ENCODE peak calls at places on chromosomes 3 and 15, in nine cellular contexts. V is fibroblast of mammary gland; F is OCI-M1; N is T-helper 1 cell; A is substantia nigra; L is kidney tubule cell; E is stimulated activated CD8-positive, alpha-beta memory T cell treated with anti-CD3 and anti-CD28 coated beads, Interleukin-12 subunit alpha, Interleukin-12 subunit beta, amount 100 ng/mL, for 1 hour; D is stimulated activated CD4-positive, alpha-beta T cell treated with anti-CD3 and anti-CD28 coated beads, Interleukin-4, amount 100 ng/mL, for 48 hours; X is posterior cingulate gyrus. B is an unnamed sample.

GRCh38 chr3:169085827-169086226 is 577.7 kb downstream of the MECOM start:
- DNase-seq in V (peak; percentile 94), F (no peak), N (no peak), A (no peak), L (peak; percentile 60), E (no peak), D (no peak), X (no peak), B (no peak)

GRCh38 chr15:90563460-90563859 is 33.7 kb downstream of the CRTC3 start:
- DNase-seq in V (no peak), F (no peak), N (no peak), A (no peak), L (peak; percentile 22), E (no peak), D (no peak), X (no peak), B (no peak)

GRCh38 chr3:128648402-128648801 is 2.2 kb downstream of the RPN1 start:
- DNase-seq in V (no peak), F (no peak), N (no peak), A (no peak), L (no peak), E (no peak), D (no peak), X (no peak), B (no peak)

GRCh38 chr3:43364926-43365325 is 78.6 kb downstream of the SNRK start:
- DNase-seq in V (no peak), F (no peak), N (no peak), A (no peak), L (no peak), E (no peak), D (no peak), X (no peak), B (no peak)

GRCh38 chr15:50128266-50128665 is 9.2 kb upstream of the ATP8B4 start:
- DNase-seq in V (no peak), F (peak; percentile 76), N (no peak), A (peak; percentile 48), L (no peak), E (no peak), D (no peak), X (peak; percentile 32), B (no peak)

GRCh38 chr3:136624894-136625815 is 127.0 kb downstream of the STAG1 start:
- DNase-seq in V (no peak), F (peak; percentile 36), N (no peak), A (no peak), L (peak; percentile 96), E (no peak), D (no peak), X (no peak), B (no peak)

GRCh38 chr3:127185268-127185667 is 7.7 kb upstream of the PRR23E start:
- DNase-seq in V (no peak), F (no peak), N (no peak), A (no peak), L (no peak), E (no peak), D (no peak), X (no peak), B (no peak)

GRCh38 chr3:63993653-63994079 is 29.6 kb downstream of the PSMD6 start:
- DNase-seq in V (peak; percentile 82), F (peak; percentile 71), N (peak; percentile 35), A (peak; percentile 63), L (peak; percentile 78), E (peak; percentile 30), D (peak; percentile 23), X (peak; percentile 58), B (no peak)

GRCh38 chr15:74869726-74870407 is 3.3 kb downstream of the SCAMP2 start:
- DNase-seq in V (peak; percentile 44), F (peak; percentile 94), N (no peak), A (peak; percentile 49), L (no peak), E (no peak), D (no peak), X (peak; percentile 23), B (no peak)

GRCh38 chr3:183502782-183503181 is 52.7 kb downstream of the KLHL6 start:
- DNase-seq in V (no peak), F (no peak), N (no peak), A (peak; percentile 11), L (peak; percentile 40), E (no peak), D (no peak), X (peak; percentile 47), B (no peak)

GRCh38 chr3:65006300-65006739 is 318.5 kb upstream of the ADAMTS9 start:
- DNase-seq in V (peak; percentile 33), F (no peak), N (no peak), A (no peak), L (peak; percentile 82), E (no peak), D (no peak), X (no peak), B (no peak)

GRCh38 chr3:37198996-37199395 is 24.6 kb upstream of the LRRFIP2 start:
- DNase-seq in V (peak; percentile 70), F (no peak), N (no peak), A (no peak), L (peak; percentile 57), E (no peak), D (no peak), X (no peak), B (no peak)

GRCh38 chr3:184560992-184561328 is 625 bp upstream of the EPHB3 start:
- DNase-seq in V (no peak), F (no peak), N (no peak), A (no peak), L (no peak), E (no peak), D (no peak), X (no peak), B (no peak)

GRCh38 chr3:81998139-81998755 is 236.8 kb upstream of the GBE1 start:
- DNase-seq in V (peak; percentile 12), F (peak; percentile 3), N (no peak), A (no peak), L (peak; percentile 2), E (no peak), D (no peak), X (no peak), B (no peak)

GRCh38 chr3:158395421-158395820 is 175.6 kb upstream of the MLF1 start:
- DNase-seq in V (no peak), F (no peak), N (no peak), A (no peak), L (no peak), E (no peak), D (no peak), X (no peak), B (no peak)

GRCh38 chr3:20563985-20564384 is 378.0 kb upstream of the SGO1 start:
- DNase-seq in V (no peak), F (no peak), N (no peak), A (no peak), L (no peak), E (no peak), D (no peak), X (no peak), B (no peak)

GRCh38 chr3:194489736-194490612 is 3.2 kb upstream of the ATP13A3 start:
- DNase-seq in V (peak; percentile 57), F (no peak), N (no peak), A (no peak), L (peak; percentile 21), E (no peak), D (peak; percentile 18), X (no peak), B (no peak)

GRCh38 chr3:166810741-166811445 is 569.2 kb downstream of the ZBBX start:
- DNase-seq in V (no peak), F (no peak), N (no peak), A (no peak), L (no peak), E (no peak), D (no peak), X (no peak), B (no peak)

GRCh38 chr3:138921316-138922292 is 25.3 kb downstream of the FOXL2 start:
- DNase-seq in V (peak; percentile 85), F (no peak), N (no peak), A (no peak), L (peak; percentile 92), E (no peak), D (no peak), X (no peak), B (no peak)

GRCh38 chr3:73451276-73451973 is 173.3 kb downstream of the PDZRN3 start:
- DNase-seq in V (peak; percentile 31), F (no peak), N (no peak), A (no peak), L (peak; percentile 16), E (no peak), D (no peak), X (no peak), B (no peak)

GRCh38 chr3:130760922-130761321 is 14.3 kb upstream of the PIK3R4 start:
- DNase-seq in V (peak; percentile 38), F (peak; percentile 21), N (no peak), A (no peak), L (peak; percentile 33), E (no peak), D (no peak), X (no peak), B (no peak)

GRCh38 chr15:87287156-87287555 is 969.4 kb downstream of the NTRK3 start:
- DNase-seq in V (peak; percentile 0), F (peak; percentile 63), N (no peak), A (no peak), L (no peak), E (no peak), D (no peak), X (no peak), B (no peak)

GRCh38 chr3:98513136-98513535 is 9.6 kb downstream of the CLDND1 start:
- DNase-seq in V (peak; percentile 89), F (no peak), N (no peak), A (no peak), L (peak; percentile 64), E (no peak), D (no peak), X (no peak), B (no peak)

B was measured in vagina.